ENCODE peak calls at places on chromosomes 5 and 9, in eight cellular contexts. C is AG08396, M is iPS DF 6.9, L is COR-L47, B is MCF 10A, R is AG09309, X is SW 1271, V is KBM-7. O is an unnamed sample.

GRCh38 chr9:134488251-134488900 is 153.2 kb upstream of the COL5A1 start:
- DNase-seq in C (no peak), M (no peak), L (no peak), B (no peak), R (no peak), X (no peak), V (no peak), O (peak)

GRCh38 chr5:133319244-133319643 is 267.4 kb downstream of the HSPA4 start:
- DNase-seq in C (no peak), M (no peak), L (no peak), B (no peak), R (no peak), X (no peak), V (no peak), O (no peak)

GRCh38 chr5:176644878-176645670 is 2.2 kb upstream of the TSPAN17 start:
- DNase-seq in C (no peak), M (no peak), L (no peak), B (no peak), R (no peak), X (no peak), V (no peak), O (no peak)

GRCh38 chr5:148788636-148789035 is 37.8 kb upstream of the ADRB2 start:
- DNase-seq in C (no peak), M (no peak), L (no peak), B (no peak), R (no peak), X (no peak), V (no peak), O (no peak)

GRCh38 chr5:175365866-175366265 is 78.1 kb downstream of the DRD1 start:
- DNase-seq in C (no peak), M (no peak), L (no peak), B (no peak), R (no peak), X (no peak), V (no peak), O (no peak)

GRCh38 chr5:151123897-151124751 is 33.5 kb downstream of the ANXA6 start:
- DNase-seq in C (peak), M (no peak), L (peak), B (peak), R (no peak), X (no peak), V (no peak), O (peak)

GRCh38 chr9:75108571-75108970 is 20.3 kb downstream of the OSTF1 start:
- DNase-seq in C (peak), M (no peak), L (no peak), B (no peak), R (no peak), X (no peak), V (peak), O (peak)

GRCh38 chr5:180006116-180006515 is 65.4 kb downstream of the RNF130 start:
- DNase-seq in C (no peak), M (no peak), L (no peak), B (no peak), R (no peak), X (no peak), V (no peak), O (no peak)

GRCh38 chr5:82349651-82350050 is 71.5 kb upstream of the RPS23 start:
- DNase-seq in C (no peak), M (peak), L (peak), B (peak), R (no peak), X (no peak), V (peak), O (no peak)

GRCh38 chr5:97231025-97231636 is 48.1 kb upstream of the RIOK2 start:
- DNase-seq in C (peak), M (peak), L (peak), B (peak), R (peak), X (peak), V (peak), O (no peak)

O was measured in left ventricle myocardium inferior.